ENCODE peak calls at places on chromosomes 2 and 18, in nine cellular contexts. One of them, this sample, is unnamed.

GRCh38 chr18:23355206-23355605 is 97.9 kb upstream of the RIOK3 start:
- DNase-seq in psoas muscle: no peak
- DNase-seq in adrenal gland: no peak
- DNase-seq in transverse colon: no peak
- DNase-seq in breast epithelium: no peak
- DNase-seq in MM.1S: no peak
- DNase-seq in CD8-positive, alpha-beta T cell: no peak
- DNase-seq in fibroblast of lung: no peak
- DNase-seq in sigmoid colon: no peak
- DNase-seq in this sample: no peak

GRCh38 chr2:127217470-127218325 is 2.4 kb downstream of the CYP27C1 start:
- DNase-seq in psoas muscle: no peak
- DNase-seq in adrenal gland: no peak
- DNase-seq in transverse colon: no peak
- DNase-seq in breast epithelium: no peak
- DNase-seq in MM.1S: no peak
- DNase-seq in CD8-positive, alpha-beta T cell: no peak
- DNase-seq in fibroblast of lung: no peak
- DNase-seq in sigmoid colon: no peak
- DNase-seq in this sample: no peak

GRCh38 chr2:190664240-190664639 is 15.4 kb downstream of the NAB1 start:
- DNase-seq in psoas muscle: no peak
- DNase-seq in adrenal gland: no peak
- DNase-seq in transverse colon: no peak
- DNase-seq in breast epithelium: no peak
- DNase-seq in MM.1S: no peak
- DNase-seq in CD8-positive, alpha-beta T cell: no peak
- DNase-seq in fibroblast of lung: no peak
- DNase-seq in sigmoid colon: no peak
- DNase-seq in this sample: no peak

GRCh38 chr2:149383340-149383739 is 53.0 kb downstream of the LYPD6 start:
- DNase-seq in psoas muscle: no peak
- DNase-seq in adrenal gland: no peak
- DNase-seq in transverse colon: no peak
- DNase-seq in breast epithelium: no peak
- DNase-seq in MM.1S: no peak
- DNase-seq in CD8-positive, alpha-beta T cell: no peak
- DNase-seq in fibroblast of lung: peak; percentile 93
- DNase-seq in sigmoid colon: no peak
- DNase-seq in this sample: no peak

GRCh38 chr2:43340945-43341356 is 114.5 kb upstream of the ZFP36L2 start:
- DNase-seq in psoas muscle: no peak
- DNase-seq in adrenal gland: no peak
- DNase-seq in transverse colon: no peak
- DNase-seq in breast epithelium: no peak
- DNase-seq in MM.1S: no peak
- DNase-seq in CD8-positive, alpha-beta T cell: no peak
- DNase-seq in fibroblast of lung: peak; percentile 65
- DNase-seq in sigmoid colon: no peak
- DNase-seq in this sample: no peak

GRCh38 chr2:128606837-128607236 is 288.2 kb upstream of the HS6ST1 start:
- DNase-seq in psoas muscle: no peak
- DNase-seq in adrenal gland: no peak
- DNase-seq in transverse colon: no peak
- DNase-seq in breast epithelium: peak; percentile 36
- DNase-seq in MM.1S: no peak
- DNase-seq in CD8-positive, alpha-beta T cell: no peak
- DNase-seq in fibroblast of lung: no peak
- DNase-seq in sigmoid colon: peak; percentile 30
- DNase-seq in this sample: no peak

GRCh38 chr18:58562999-58563667 is 65.8 kb downstream of the ALPK2 start:
- DNase-seq in psoas muscle: no peak
- DNase-seq in adrenal gland: no peak
- DNase-seq in transverse colon: no peak
- DNase-seq in breast epithelium: no peak
- DNase-seq in MM.1S: no peak
- DNase-seq in CD8-positive, alpha-beta T cell: no peak
- DNase-seq in fibroblast of lung: no peak
- DNase-seq in sigmoid colon: no peak
- DNase-seq in this sample: no peak

GRCh38 chr2:128982001-128982400 is 663.3 kb upstream of the HS6ST1 start:
- DNase-seq in psoas muscle: no peak
- DNase-seq in adrenal gland: no peak
- DNase-seq in transverse colon: no peak
- DNase-seq in breast epithelium: no peak
- DNase-seq in MM.1S: no peak
- DNase-seq in CD8-positive, alpha-beta T cell: no peak
- DNase-seq in fibroblast of lung: no peak
- DNase-seq in sigmoid colon: no peak
- DNase-seq in this sample: no peak

GRCh38 chr2:219056896-219057708 is 3.6 kb downstream of the IHH start:
- DNase-seq in psoas muscle: no peak
- DNase-seq in adrenal gland: peak; percentile 21
- DNase-seq in transverse colon: no peak
- DNase-seq in breast epithelium: no peak
- DNase-seq in MM.1S: no peak
- DNase-seq in CD8-positive, alpha-beta T cell: no peak
- DNase-seq in fibroblast of lung: no peak
- DNase-seq in sigmoid colon: no peak
- DNase-seq in this sample: no peak

GRCh38 chr2:85318222-85319182 is 9.3 kb downstream of the TGOLN2 start:
- DNase-seq in psoas muscle: no peak
- DNase-seq in adrenal gland: no peak
- DNase-seq in transverse colon: no peak
- DNase-seq in breast epithelium: no peak
- DNase-seq in MM.1S: no peak
- DNase-seq in CD8-positive, alpha-beta T cell: no peak
- DNase-seq in fibroblast of lung: peak; percentile 60
- DNase-seq in sigmoid colon: peak; percentile 57
- DNase-seq in this sample: no peak

GRCh38 chr2:68320118-68320641 is 431 bp upstream of the CNRIP1 start:
- DNase-seq in psoas muscle: no peak
- DNase-seq in adrenal gland: peak; percentile 25
- DNase-seq in transverse colon: no peak
- DNase-seq in breast epithelium: no peak
- DNase-seq in MM.1S: no peak
- DNase-seq in CD8-positive, alpha-beta T cell: no peak
- DNase-seq in fibroblast of lung: no peak
- DNase-seq in sigmoid colon: peak; percentile 73
- DNase-seq in this sample: no peak

GRCh38 chr18:46412831-46413371 is 244.1 kb downstream of the LOXHD1 start:
- DNase-seq in psoas muscle: no peak
- DNase-seq in adrenal gland: peak; percentile 20
- DNase-seq in transverse colon: no peak
- DNase-seq in breast epithelium: no peak
- DNase-seq in MM.1S: no peak
- DNase-seq in CD8-positive, alpha-beta T cell: no peak
- DNase-seq in fibroblast of lung: peak; percentile 8
- DNase-seq in sigmoid colon: no peak
- DNase-seq in this sample: no peak

GRCh38 chr2:181285116-181285515 is 172.1 kb upstream of the ITGA4 start:
- DNase-seq in psoas muscle: no peak
- DNase-seq in adrenal gland: no peak
- DNase-seq in transverse colon: no peak
- DNase-seq in breast epithelium: no peak
- DNase-seq in MM.1S: no peak
- DNase-seq in CD8-positive, alpha-beta T cell: no peak
- DNase-seq in fibroblast of lung: no peak
- DNase-seq in sigmoid colon: no peak
- DNase-seq in this sample: no peak

GRCh38 chr18:10783941-10784340 is 258.1 kb downstream of the NAPG start:
- DNase-seq in psoas muscle: no peak
- DNase-seq in adrenal gland: no peak
- DNase-seq in transverse colon: no peak
- DNase-seq in breast epithelium: no peak
- DNase-seq in MM.1S: no peak
- DNase-seq in CD8-positive, alpha-beta T cell: no peak
- DNase-seq in fibroblast of lung: no peak
- DNase-seq in sigmoid colon: no peak
- DNase-seq in this sample: no peak

GRCh38 chr2:151669585-151670081 is 64.6 kb downstream of the NEB start:
- DNase-seq in psoas muscle: no peak
- DNase-seq in adrenal gland: no peak
- DNase-seq in transverse colon: no peak
- DNase-seq in breast epithelium: no peak
- DNase-seq in MM.1S: no peak
- DNase-seq in CD8-positive, alpha-beta T cell: peak; percentile 19
- DNase-seq in fibroblast of lung: no peak
- DNase-seq in sigmoid colon: no peak
- DNase-seq in this sample: no peak

GRCh38 chr2:233275223-233275622 is 23.8 kb downstream of the ATG16L1 start:
- DNase-seq in psoas muscle: no peak
- DNase-seq in adrenal gland: no peak
- DNase-seq in transverse colon: no peak
- DNase-seq in breast epithelium: no peak
- DNase-seq in MM.1S: no peak
- DNase-seq in CD8-positive, alpha-beta T cell: no peak
- DNase-seq in fibroblast of lung: no peak
- DNase-seq in sigmoid colon: no peak
- DNase-seq in this sample: no peak

GRCh38 chr2:233278921-233279320 is 27.4 kb downstream of the ATG16L1 start:
- DNase-seq in psoas muscle: no peak
- DNase-seq in adrenal gland: no peak
- DNase-seq in transverse colon: no peak
- DNase-seq in breast epithelium: no peak
- DNase-seq in MM.1S: no peak
- DNase-seq in CD8-positive, alpha-beta T cell: no peak
- DNase-seq in fibroblast of lung: no peak
- DNase-seq in sigmoid colon: no peak
- DNase-seq in this sample: no peak

GRCh38 chr2:233281986-233282603 is 25.5 kb upstream of the SAG start:
- DNase-seq in psoas muscle: no peak
- DNase-seq in adrenal gland: no peak
- DNase-seq in transverse colon: no peak
- DNase-seq in breast epithelium: no peak
- DNase-seq in MM.1S: no peak
- DNase-seq in CD8-positive, alpha-beta T cell: peak; percentile 13
- DNase-seq in fibroblast of lung: no peak
- DNase-seq in sigmoid colon: no peak
- DNase-seq in this sample: no peak

GRCh38 chr2:233281553-233281952 is 26.1 kb upstream of the SAG start:
- DNase-seq in psoas muscle: no peak
- DNase-seq in adrenal gland: no peak
- DNase-seq in transverse colon: no peak
- DNase-seq in breast epithelium: no peak
- DNase-seq in MM.1S: no peak
- DNase-seq in CD8-positive, alpha-beta T cell: no peak
- DNase-seq in fibroblast of lung: no peak
- DNase-seq in sigmoid colon: no peak
- DNase-seq in this sample: no peak

DNA sequence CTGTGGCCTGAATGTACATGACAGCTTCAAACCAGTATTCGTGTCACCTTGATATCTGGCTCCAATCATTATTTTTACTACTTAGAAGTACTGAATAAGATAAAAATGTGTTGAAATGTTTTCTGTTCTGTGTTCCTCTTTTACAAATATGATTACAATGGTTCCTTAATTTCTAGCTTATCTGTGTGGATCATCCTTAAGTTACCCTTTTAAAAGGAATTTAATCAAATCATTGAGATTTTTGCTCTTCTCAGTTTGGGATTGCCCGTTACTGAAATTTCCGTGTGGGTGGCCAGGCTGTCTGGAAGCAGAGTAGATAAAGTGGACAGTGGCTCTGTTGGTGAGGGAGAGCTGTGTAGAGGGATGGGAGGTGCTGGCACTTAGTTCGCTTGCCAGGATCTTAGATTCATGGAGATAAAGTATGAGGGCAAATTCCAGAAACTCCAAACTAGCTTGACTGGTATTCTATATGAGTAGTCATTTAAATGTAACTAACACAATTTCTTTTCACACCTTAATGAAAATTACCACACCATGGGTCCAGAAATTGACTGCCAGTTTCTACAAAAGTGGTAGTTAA is 27.4 kb upstream of the SAG start:
- DNase-seq in psoas muscle: no peak
- DNase-seq in adrenal gland: no peak
- DNase-seq in transverse colon: no peak
- DNase-seq in breast epithelium: no peak
- DNase-seq in MM.1S: no peak
- DNase-seq in CD8-positive, alpha-beta T cell: no peak
- DNase-seq in fibroblast of lung: no peak
- DNase-seq in sigmoid colon: no peak
- DNase-seq in this sample: no peak
- H3K36me3 ChIP-seq in psoas muscle: peaks cover 16% of the 10 kb centered on the region
- H3K36me3 ChIP-seq in adrenal gland: no peaks in the 10 kb centered on the region
- H3K36me3 ChIP-seq in transverse colon: no peaks in the 10 kb centered on the region
- H3K36me3 ChIP-seq in breast epithelium: peaks cover 13% of the 10 kb centered on the region
- H3K36me3 ChIP-seq in MM.1S: peaks cover 4% of the 10 kb centered on the region
- H3K36me3 ChIP-seq in CD8-positive, alpha-beta T cell: peaks cover 73% of the 10 kb centered on the region
- H3K36me3 ChIP-seq in fibroblast of lung: peaks cover 13% of the 10 kb centered on the region
- H3K36me3 ChIP-seq in sigmoid colon: peaks cover 100% of the 10 kb centered on the region
- H3K36me3 ChIP-seq in this sample: no peaks in the 10 kb centered on the region

DNA sequence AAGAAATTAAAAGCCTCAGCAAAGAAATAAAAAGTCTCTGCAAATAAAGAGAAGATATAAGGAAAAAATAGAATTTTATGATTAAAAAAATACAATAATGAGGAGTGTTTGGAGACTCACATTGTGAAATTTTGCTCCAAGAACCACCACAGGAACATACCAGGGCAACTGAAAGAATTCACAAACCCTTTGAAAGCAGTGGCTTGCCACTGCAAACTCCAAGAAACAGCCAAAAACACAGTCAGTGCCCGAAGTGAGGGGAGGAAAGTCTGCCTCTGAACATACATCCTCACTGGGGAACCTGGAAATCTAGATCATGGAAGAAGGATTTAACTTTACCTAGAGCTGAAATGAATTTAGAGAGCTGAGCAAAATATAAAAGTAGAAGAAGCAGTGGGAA is 33.1 kb downstream of the EVA1A start:
- DNase-seq in psoas muscle: no peak
- DNase-seq in adrenal gland: no peak
- DNase-seq in transverse colon: no peak
- DNase-seq in breast epithelium: no peak
- DNase-seq in MM.1S: no peak
- DNase-seq in CD8-positive, alpha-beta T cell: no peak
- DNase-seq in fibroblast of lung: no peak
- DNase-seq in sigmoid colon: no peak
- DNase-seq in this sample: no peak
- H3K4me1 ChIP-seq in psoas muscle: no peaks in the 10 kb centered on the region
- H3K4me1 ChIP-seq in adrenal gland: no peaks in the 10 kb centered on the region
- H3K4me1 ChIP-seq in transverse colon: no peaks in the 10 kb centered on the region
- H3K4me1 ChIP-seq in breast epithelium: no peaks in the 10 kb centered on the region
- H3K4me1 ChIP-seq in MM.1S: no peaks in the 10 kb centered on the region
- H3K4me1 ChIP-seq in CD8-positive, alpha-beta T cell: no peaks in the 10 kb centered on the region
- H3K4me1 ChIP-seq in fibroblast of lung: peaks cover 4% of the 10 kb centered on the region
- H3K4me1 ChIP-seq in sigmoid colon: no peaks in the 10 kb centered on the region
- H3K4me1 ChIP-seq in this sample: no peaks in the 10 kb centered on the region

GRCh38 chr2:10911291-10912075 is at the start of gene KCNF1:
- DNase-seq in psoas muscle: no peak
- DNase-seq in adrenal gland: no peak
- DNase-seq in transverse colon: no peak
- DNase-seq in breast epithelium: peak; percentile 37
- DNase-seq in MM.1S: no peak
- DNase-seq in CD8-positive, alpha-beta T cell: no peak
- DNase-seq in fibroblast of lung: peak; percentile 66
- DNase-seq in sigmoid colon: peak; percentile 59
- DNase-seq in this sample: no peak
- TF ChIP-seq CTCF in psoas muscle: no peak
- TF ChIP-seq CTCF in adrenal gland: no peak
- TF ChIP-seq CTCF in transverse colon: no peak
- TF ChIP-seq CTCF in breast epithelium: no peak
- TF ChIP-seq CTCF in MM.1S: no peak
- TF ChIP-seq CTCF in CD8-positive, alpha-beta T cell: no peak
- TF ChIP-seq CTCF in fibroblast of lung: peak; percentile 25
- TF ChIP-seq CTCF in sigmoid colon: no peak
- TF ChIP-seq CTCF in this sample: no peak

GRCh38 chr2:215371915-215372897 is 60.3 kb downstream of the ATIC start:
- DNase-seq in psoas muscle: no peak
- DNase-seq in adrenal gland: no peak
- DNase-seq in transverse colon: no peak
- DNase-seq in breast epithelium: no peak
- DNase-seq in MM.1S: no peak
- DNase-seq in CD8-positive, alpha-beta T cell: no peak
- DNase-seq in fibroblast of lung: no peak
- DNase-seq in sigmoid colon: no peak
- DNase-seq in this sample: no peak
- H3K36me3 ChIP-seq in psoas muscle: no peaks in the 10 kb centered on the region
- H3K36me3 ChIP-seq in adrenal gland: no peaks in the 10 kb centered on the region
- H3K36me3 ChIP-seq in transverse colon: no peaks in the 10 kb centered on the region
- H3K36me3 ChIP-seq in breast epithelium: no peaks in the 10 kb centered on the region
- H3K36me3 ChIP-seq in MM.1S: no peaks in the 10 kb centered on the region
- H3K36me3 ChIP-seq in CD8-positive, alpha-beta T cell: no peaks in the 10 kb centered on the region
- H3K36me3 ChIP-seq in fibroblast of lung: peaks cover 27% of the 10 kb centered on the region
- H3K36me3 ChIP-seq in sigmoid colon: peaks cover 100% of the 10 kb centered on the region
- H3K36me3 ChIP-seq in this sample: peaks cover 3% of the 10 kb centered on the region